ENCODE peak calls at places on chromosomes 2 and 18, in nine cellular contexts. N is GM23248; V is transverse colon; Z is HTR-8/SVneo; G is naive thymus-derived CD4-positive, alpha-beta T cell; J is aorta; H is ecto neural progenitor cell; I is neural crest cell; S is RPMI7951. M is an unnamed sample.

GRCh38 chr2:58120626-58121229 is 74.1 kb downstream of the VRK2 start:
- DNase-seq in H (no peak), J (no peak), G (no peak), N (no peak), Z (no peak), V (no peak), S (peak), I (no peak), M (no peak)

GRCh38 chr2:120258140-120258539 is 5.5 kb downstream of the RALB start:
- DNase-seq in N (no peak), J (peak), V (no peak), I (no peak), Z (no peak), G (no peak), S (no peak), H (no peak), M (no peak)

GRCh38 chr2:144323946-144324345 is 196.0 kb downstream of the ZEB2 start:
- DNase-seq in H (no peak), G (no peak), Z (no peak), N (no peak), S (no peak), I (no peak), V (no peak), J (no peak), M (no peak)

GRCh38 chr2:229195346-229195947 is 75.6 kb downstream of the PID1 start:
- DNase-seq in G (no peak), J (no peak), S (no peak), Z (no peak), I (no peak), V (no peak), H (no peak), N (no peak), M (no peak)

GRCh38 chr2:130813722-130814121 is 23.0 kb upstream of the ARHGEF4 start:
- DNase-seq in H (no peak), V (no peak), I (no peak), G (no peak), S (no peak), Z (no peak), J (no peak), N (no peak), M (no peak)

GRCh38 chr2:39845460-39846146 is 66.5 kb upstream of the THUMPD2 start:
- DNase-seq in Z (no peak), V (no peak), H (no peak), G (no peak), J (no peak), S (peak), I (no peak), N (peak), M (no peak)

GRCh38 chr2:132670104-132670960 is at the start of gene LYPD1:
- DNase-seq in V (no peak), N (peak), G (no peak), I (peak), Z (peak), S (peak), H (peak), J (no peak), M (peak)

GRCh38 chr2:19217203-19217602 is 141.2 kb downstream of the OSR1 start:
- DNase-seq in I (no peak), G (no peak), Z (no peak), H (no peak), N (no peak), V (no peak), J (no peak), S (no peak), M (no peak)

GRCh38 chr2:225254363-225254762 is 145.1 kb upstream of the NYAP2 start:
- DNase-seq in J (no peak), V (no peak), Z (no peak), H (no peak), G (no peak), S (no peak), I (no peak), N (no peak), M (no peak)

GRCh38 chr2:72828840-72829507 is 3.1 kb upstream of the EXOC6B start:
- DNase-seq in N (no peak), Z (no peak), G (no peak), H (no peak), S (no peak), I (no peak), V (no peak), J (no peak), M (no peak)

GRCh38 chr2:163733301-163733938 is 2.4 kb downstream of the FIGN start:
- DNase-seq in Z (no peak), S (peak), H (no peak), J (no peak), G (no peak), V (no peak), N (peak), I (peak), M (peak)

GRCh38 chr2:48483916-48484315 is 46.0 kb upstream of the STON1 start:
- DNase-seq in I (no peak), N (no peak), V (no peak), G (no peak), H (no peak), S (peak), Z (peak), J (no peak), M (no peak)

GRCh38 chr2:138476940-138477339 is 24.6 kb upstream of the SPOPL start:
- DNase-seq in Z (no peak), N (no peak), S (no peak), H (no peak), V (no peak), I (no peak), G (no peak), J (no peak), M (no peak)

GRCh38 chr2:222693837-222694236 is 22.4 kb downstream of the MOGAT1 start:
- DNase-seq in J (no peak), V (no peak), Z (no peak), S (peak), G (no peak), N (peak), I (no peak), H (no peak), M (no peak)

GRCh38 chr2:234427081-234428058 is 69.5 kb downstream of the ARL4C start:
- DNase-seq in Z (peak), V (no peak), S (peak), G (no peak), I (no peak), J (no peak), N (peak), H (no peak), M (peak)

GRCh38 chr2:240720686-240721595 is 29.3 kb downstream of the AQP12A start:
- DNase-seq in N (no peak), H (no peak), S (no peak), G (no peak), Z (no peak), J (no peak), V (no peak), I (no peak), M (no peak)

GRCh38 chr2:95158891-95159619 is 593 bp downstream of the ZNF514 start:
- DNase-seq in J (peak), I (peak), S (peak), Z (peak), V (peak), N (peak), H (peak), G (peak), M (peak)

GRCh38 chr2:197941715-197942114 is 137.3 kb downstream of the PLCL1 start:
- DNase-seq in G (no peak), N (no peak), H (no peak), Z (no peak), I (no peak), J (no peak), V (no peak), S (no peak), M (no peak)

GRCh38 chr18:25109484-25109883 is 242.5 kb downstream of the ZNF521 start:
- DNase-seq in Z (no peak), N (no peak), I (no peak), H (no peak), J (no peak), G (no peak), V (no peak), S (peak), M (no peak)

GRCh38 chr18:6015364-6015763 is 120.0 kb upstream of the TMEM200C start:
- DNase-seq in V (no peak), S (no peak), G (no peak), H (no peak), I (no peak), Z (no peak), J (no peak), N (peak), M (no peak)

GRCh38 chr2:43848174-43848573 is 9.4 kb downstream of the ABCG8 start:
- DNase-seq in V (no peak), I (no peak), Z (no peak), G (no peak), H (no peak), N (no peak), J (no peak), S (no peak), M (no peak)

GRCh38 chr2:149536649-149537048 is 50.9 kb downstream of the MMADHC start:
- DNase-seq in J (no peak), S (no peak), Z (no peak), I (no peak), H (no peak), V (no peak), G (no peak), N (no peak), M (no peak)

GRCh38 chr2:152464853-152465470 is 130.0 kb downstream of the FMNL2 start:
- DNase-seq in H (no peak), V (no peak), S (no peak), J (no peak), Z (no peak), G (no peak), I (no peak), N (no peak), M (no peak)

GRCh38 chr2:36528761-36529392 is 69.1 kb downstream of the FEZ2 start:
- DNase-seq in N (no peak), H (no peak), J (no peak), Z (no peak), G (no peak), I (no peak), V (no peak), S (no peak), M (no peak)

GRCh38 chr2:75481041-75481836 is 79.5 kb downstream of the EVA1A start:
- DNase-seq in J (no peak), H (no peak), V (no peak), S (peak), G (no peak), Z (peak), N (peak), I (no peak), M (peak)

GRCh38 chr2:45668509-45668908 is 17.0 kb downstream of the PRKCE start:
- DNase-seq in Z (no peak), N (no peak), S (no peak), H (no peak), G (no peak), J (no peak), V (no peak), I (no peak), M (no peak)

GRCh38 chr18:25503567-25504081 is 151.7 kb upstream of the ZNF521 start:
- DNase-seq in S (peak), I (peak), Z (peak), H (peak), N (peak), V (peak), G (no peak), J (peak), M (peak)

GRCh38 chr2:165238295-165238694 is 919 bp upstream of the SCN2A start:
- DNase-seq in V (no peak), J (no peak), I (peak), N (peak), G (no peak), H (no peak), Z (no peak), S (peak), M (no peak)

GRCh38 chr2:132741754-132742153 is 71.7 kb upstream of the LYPD1 start:
- DNase-seq in N (no peak), G (no peak), Z (no peak), I (no peak), J (no peak), S (no peak), V (no peak), H (no peak), M (no peak)

GRCh38 chr2:20421988-20422678 is 24.7 kb upstream of the RHOB start:
- DNase-seq in N (peak), V (peak), I (no peak), S (peak), J (peak), G (no peak), Z (peak), H (no peak), M (peak)

M was measured in body of pancreas.